ENCODE peak calls at places on chromosomes 6 and 20, in six cellular contexts. One of them, this sample, is unnamed.

GRCh38 chr6:22036267-22036666 is 260.6 kb downstream of the PRL start:
- DNase-seq in hepatocyte: peak
- DNase-seq in astrocyte: peak
- DNase-seq in coronary artery: no peak
- DNase-seq in mammary epithelial cell: peak
- DNase-seq in pancreas: peak
- DNase-seq in this sample: peak

GRCh38 chr20:43849496-43850197 is 65.0 kb upstream of the TOX2 start:
- DNase-seq in mammary epithelial cell: peak
- DNase-seq in coronary artery: peak
- DNase-seq in pancreas: no peak
- DNase-seq in astrocyte: peak
- DNase-seq in hepatocyte: peak
- DNase-seq in this sample: peak

GRCh38 chr20:36090223-36090622 is 64.3 kb upstream of the EPB41L1 start:
- DNase-seq in hepatocyte: no peak
- DNase-seq in coronary artery: no peak
- DNase-seq in mammary epithelial cell: no peak
- DNase-seq in astrocyte: no peak
- DNase-seq in pancreas: no peak
- DNase-seq in this sample: no peak

GRCh38 chr6:72522735-72523141 is 99.1 kb upstream of the KCNQ5 start:
- DNase-seq in coronary artery: no peak
- DNase-seq in mammary epithelial cell: peak
- DNase-seq in hepatocyte: peak
- DNase-seq in pancreas: peak
- DNase-seq in astrocyte: no peak
- DNase-seq in this sample: peak

GRCh38 chr6:169263374-169263773 is 9.7 kb upstream of the THBS2 start:
- DNase-seq in coronary artery: no peak
- DNase-seq in mammary epithelial cell: no peak
- DNase-seq in astrocyte: no peak
- DNase-seq in pancreas: no peak
- DNase-seq in hepatocyte: no peak
- DNase-seq in this sample: no peak

GRCh38 chr20:63974402-63975200 is 4.8 kb downstream of the SAMD10 start:
- DNase-seq in hepatocyte: peak
- DNase-seq in pancreas: no peak
- DNase-seq in coronary artery: no peak
- DNase-seq in astrocyte: no peak
- DNase-seq in mammary epithelial cell: no peak
- DNase-seq in this sample: peak

GRCh38 chr6:355809-356208 is 35.7 kb upstream of the IRF4 start:
- DNase-seq in astrocyte: no peak
- DNase-seq in mammary epithelial cell: no peak
- DNase-seq in pancreas: no peak
- DNase-seq in coronary artery: no peak
- DNase-seq in hepatocyte: no peak
- DNase-seq in this sample: no peak

GRCh38 chr6:139853302-139853992 is 479.0 kb upstream of the CITED2 start:
- DNase-seq in mammary epithelial cell: no peak
- DNase-seq in hepatocyte: peak
- DNase-seq in coronary artery: no peak
- DNase-seq in pancreas: no peak
- DNase-seq in astrocyte: peak
- DNase-seq in this sample: no peak

GRCh38 chr20:10699941-10700340 is 26.1 kb upstream of the JAG1 start:
- DNase-seq in coronary artery: no peak
- DNase-seq in pancreas: no peak
- DNase-seq in astrocyte: no peak
- DNase-seq in hepatocyte: no peak
- DNase-seq in mammary epithelial cell: no peak
- DNase-seq in this sample: no peak

GRCh38 chr20:48951646-48952045 is 30.1 kb downstream of the ARFGEF2 start:
- DNase-seq in astrocyte: no peak
- DNase-seq in hepatocyte: no peak
- DNase-seq in mammary epithelial cell: no peak
- DNase-seq in pancreas: no peak
- DNase-seq in coronary artery: no peak
- DNase-seq in this sample: no peak

GRCh38 chr6:9399916-9400315 is 964.6 kb upstream of the SLC35B3 start:
- DNase-seq in hepatocyte: peak
- DNase-seq in astrocyte: no peak
- DNase-seq in mammary epithelial cell: no peak
- DNase-seq in pancreas: peak
- DNase-seq in coronary artery: no peak
- DNase-seq in this sample: peak

GRCh38 chr6:139265512-139266190 is 26.1 kb downstream of the TXLNB start:
- DNase-seq in coronary artery: no peak
- DNase-seq in astrocyte: no peak
- DNase-seq in pancreas: no peak
- DNase-seq in hepatocyte: no peak
- DNase-seq in mammary epithelial cell: no peak
- DNase-seq in this sample: no peak

GRCh38 chr6:15924893-15925292 is 204.0 kb upstream of the MYLIP start:
- DNase-seq in mammary epithelial cell: no peak
- DNase-seq in hepatocyte: no peak
- DNase-seq in coronary artery: no peak
- DNase-seq in pancreas: no peak
- DNase-seq in astrocyte: no peak
- DNase-seq in this sample: no peak

GRCh38 chr20:12331236-12331635 is 413.5 kb downstream of the BTBD3 start:
- DNase-seq in pancreas: peak
- DNase-seq in mammary epithelial cell: no peak
- DNase-seq in hepatocyte: no peak
- DNase-seq in astrocyte: no peak
- DNase-seq in coronary artery: no peak
- DNase-seq in this sample: no peak

GRCh38 chr20:2292711-2293110 is 3.1 kb upstream of the TGM3 start:
- DNase-seq in astrocyte: no peak
- DNase-seq in coronary artery: peak
- DNase-seq in mammary epithelial cell: no peak
- DNase-seq in pancreas: no peak
- DNase-seq in hepatocyte: peak
- DNase-seq in this sample: peak

GRCh38 chr6:13190391-13190790 is 137.9 kb downstream of the TBC1D7 start:
- DNase-seq in astrocyte: peak
- DNase-seq in mammary epithelial cell: no peak
- DNase-seq in coronary artery: no peak
- DNase-seq in pancreas: no peak
- DNase-seq in hepatocyte: no peak
- DNase-seq in this sample: no peak

GRCh38 chr20:49385471-49385870 is 97.0 kb downstream of the KCNB1 start:
- DNase-seq in astrocyte: peak
- DNase-seq in hepatocyte: peak
- DNase-seq in pancreas: no peak
- DNase-seq in coronary artery: no peak
- DNase-seq in mammary epithelial cell: peak
- DNase-seq in this sample: peak

GRCh38 chr6:73774311-73774766 is 78.3 kb downstream of the CD109 start:
- DNase-seq in hepatocyte: no peak
- DNase-seq in coronary artery: no peak
- DNase-seq in mammary epithelial cell: peak
- DNase-seq in astrocyte: peak
- DNase-seq in pancreas: peak
- DNase-seq in this sample: peak

GRCh38 chr6:41289815-41290214 is 3.3 kb upstream of the TREM1 start:
- DNase-seq in hepatocyte: no peak
- DNase-seq in coronary artery: no peak
- DNase-seq in mammary epithelial cell: no peak
- DNase-seq in astrocyte: no peak
- DNase-seq in pancreas: no peak
- DNase-seq in this sample: peak

GRCh38 chr6:38185752-38186151 is 366.2 kb downstream of the ZFAND3 start:
- DNase-seq in hepatocyte: no peak
- DNase-seq in coronary artery: no peak
- DNase-seq in mammary epithelial cell: no peak
- DNase-seq in pancreas: no peak
- DNase-seq in astrocyte: no peak
- DNase-seq in this sample: no peak

GRCh38 chr20:37523012-37523391 is 2.0 kb downstream of the NNAT start:
- DNase-seq in coronary artery: peak
- DNase-seq in hepatocyte: no peak
- DNase-seq in mammary epithelial cell: no peak
- DNase-seq in astrocyte: no peak
- DNase-seq in pancreas: no peak
- DNase-seq in this sample: no peak

GRCh38 chr6:137105375-137105774 is 60.6 kb upstream of the IL20RA start:
- DNase-seq in hepatocyte: no peak
- DNase-seq in mammary epithelial cell: peak
- DNase-seq in pancreas: no peak
- DNase-seq in astrocyte: no peak
- DNase-seq in coronary artery: no peak
- DNase-seq in this sample: peak

GRCh38 chr20:41329435-41330342 is 10.9 kb upstream of the LPIN3 start:
- DNase-seq in pancreas: no peak
- DNase-seq in mammary epithelial cell: peak
- DNase-seq in astrocyte: peak
- DNase-seq in hepatocyte: peak
- DNase-seq in coronary artery: peak
- DNase-seq in this sample: peak

GRCh38 chr6:41785689-41786450 is 1.6 kb upstream of the TOMM6 start:
- DNase-seq in mammary epithelial cell: no peak
- DNase-seq in hepatocyte: peak
- DNase-seq in coronary artery: peak
- DNase-seq in astrocyte: no peak
- DNase-seq in pancreas: peak
- DNase-seq in this sample: no peak

GRCh38 chr6:107560657-107561056 is 70.7 kb downstream of the SOBP start:
- DNase-seq in mammary epithelial cell: no peak
- DNase-seq in hepatocyte: peak
- DNase-seq in pancreas: no peak
- DNase-seq in coronary artery: no peak
- DNase-seq in astrocyte: no peak
- DNase-seq in this sample: no peak

GRCh38 chr6:42571611-42572342 is 7.9 kb downstream of the UBR2 start:
- DNase-seq in astrocyte: no peak
- DNase-seq in hepatocyte: no peak
- DNase-seq in pancreas: no peak
- DNase-seq in mammary epithelial cell: no peak
- DNase-seq in coronary artery: no peak
- DNase-seq in this sample: no peak

GRCh38 chr20:54000262-54000661 is 70.1 kb downstream of the BCAS1 start:
- DNase-seq in hepatocyte: no peak
- DNase-seq in pancreas: no peak
- DNase-seq in mammary epithelial cell: no peak
- DNase-seq in coronary artery: no peak
- DNase-seq in astrocyte: no peak
- DNase-seq in this sample: no peak

GRCh38 chr6:166494757-166495486 is 91.6 kb downstream of the RAMACL start:
- DNase-seq in mammary epithelial cell: no peak
- DNase-seq in astrocyte: no peak
- DNase-seq in hepatocyte: no peak
- DNase-seq in coronary artery: no peak
- DNase-seq in pancreas: no peak
- DNase-seq in this sample: no peak

GRCh38 chr6:40803897-40804702 is 216.9 kb upstream of the LRFN2 start:
- DNase-seq in hepatocyte: peak
- DNase-seq in coronary artery: no peak
- DNase-seq in mammary epithelial cell: no peak
- DNase-seq in pancreas: no peak
- DNase-seq in astrocyte: no peak
- DNase-seq in this sample: no peak

GRCh38 chr6:150420926-150421325 is 52.1 kb downstream of the IYD start:
- DNase-seq in pancreas: no peak
- DNase-seq in coronary artery: no peak
- DNase-seq in hepatocyte: no peak
- DNase-seq in astrocyte: no peak
- DNase-seq in mammary epithelial cell: no peak
- DNase-seq in this sample: no peak

GRCh38 chr6:164693934-164694333 is 615.5 kb downstream of the C6orf118 start:
- DNase-seq in mammary epithelial cell: no peak
- DNase-seq in astrocyte: peak
- DNase-seq in coronary artery: no peak
- DNase-seq in hepatocyte: no peak
- DNase-seq in pancreas: no peak
- DNase-seq in this sample: no peak

GRCh38 chr6:136887899-136888298 is 34.2 kb upstream of the SLC35D3 start:
- DNase-seq in astrocyte: no peak
- DNase-seq in pancreas: no peak
- DNase-seq in mammary epithelial cell: no peak
- DNase-seq in coronary artery: no peak
- DNase-seq in hepatocyte: no peak
- DNase-seq in this sample: no peak

GRCh38 chr6:130708338-130708737 is 118.9 kb upstream of the SMLR1 start:
- DNase-seq in astrocyte: no peak
- DNase-seq in coronary artery: no peak
- DNase-seq in hepatocyte: peak
- DNase-seq in pancreas: no peak
- DNase-seq in mammary epithelial cell: no peak
- DNase-seq in this sample: peak

GRCh38 chr6:154247119-154247814 is 109.3 kb downstream of the IPCEF1 start:
- DNase-seq in hepatocyte: no peak
- DNase-seq in pancreas: no peak
- DNase-seq in astrocyte: no peak
- DNase-seq in mammary epithelial cell: no peak
- DNase-seq in coronary artery: no peak
- DNase-seq in this sample: no peak
- H3K4me3 ChIP-seq in hepatocyte: peak
- H3K4me3 ChIP-seq in pancreas: no peak
- H3K4me3 ChIP-seq in astrocyte: peak
- H3K4me3 ChIP-seq in mammary epithelial cell: no peak
- H3K4me3 ChIP-seq in coronary artery: no peak
- H3K4me3 ChIP-seq in this sample: no peak

DNA sequence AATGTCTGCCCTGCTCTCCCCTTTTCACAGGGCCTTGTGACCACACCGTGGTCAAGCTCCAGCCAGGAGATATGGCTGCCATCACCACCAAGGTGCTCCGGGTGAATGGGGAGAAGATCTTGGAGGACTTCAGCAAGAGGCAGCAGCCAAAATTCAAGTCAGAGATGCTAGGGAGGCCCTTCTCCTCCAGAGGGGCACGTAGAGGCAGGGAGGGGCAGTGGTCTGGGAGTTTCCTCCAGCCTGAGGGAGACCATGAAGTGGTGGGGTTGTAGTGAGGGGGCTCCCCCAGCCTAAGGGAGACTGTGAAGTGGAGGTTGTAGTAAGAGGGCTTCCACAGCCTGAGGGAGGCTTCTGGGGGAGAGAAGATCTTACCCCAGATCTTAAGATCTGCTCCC is 4.0 kb downstream of the DXO start:
- DNase-seq in mammary epithelial cell: no peak
- DNase-seq in coronary artery: no peak
- DNase-seq in pancreas: no peak
- DNase-seq in hepatocyte: no peak
- DNase-seq in astrocyte: no peak
- DNase-seq in this sample: no peak
- TF ChIP-seq CTCF in mammary epithelial cell: no peak
- TF ChIP-seq CTCF in coronary artery: no peak
- TF ChIP-seq CTCF in pancreas: no peak
- TF ChIP-seq CTCF in hepatocyte: no peak
- TF ChIP-seq CTCF in astrocyte: no peak
- TF ChIP-seq CTCF in this sample: no peak

GRCh38 chr6:18386302-18386976 is 711 bp upstream of the RNF144B start:
- DNase-seq in mammary epithelial cell: no peak
- DNase-seq in coronary artery: peak
- DNase-seq in pancreas: no peak
- DNase-seq in astrocyte: peak
- DNase-seq in hepatocyte: no peak
- DNase-seq in this sample: peak
- H3K4me3 ChIP-seq in mammary epithelial cell: peak
- H3K4me3 ChIP-seq in coronary artery: peak
- H3K4me3 ChIP-seq in pancreas: no peak
- H3K4me3 ChIP-seq in astrocyte: peak
- H3K4me3 ChIP-seq in hepatocyte: no peak
- H3K4me3 ChIP-seq in this sample: no peak

GRCh38 chr6:35445691-35446090 is 6.4 kb upstream of the FANCE start:
- DNase-seq in coronary artery: no peak
- DNase-seq in hepatocyte: no peak
- DNase-seq in pancreas: no peak
- DNase-seq in astrocyte: no peak
- DNase-seq in mammary epithelial cell: no peak
- DNase-seq in this sample: peak
- TF ChIP-seq CTCF in coronary artery: no peak
- TF ChIP-seq CTCF in hepatocyte: no peak
- TF ChIP-seq CTCF in pancreas: no peak
- TF ChIP-seq CTCF in astrocyte: no peak
- TF ChIP-seq CTCF in mammary epithelial cell: no peak
- TF ChIP-seq CTCF in this sample: no peak

This sample was measured in epithelial cell of esophagus.